ENCODE peak calls at places on chromosomes 11 and 22, in six cellular contexts. G is activated T-cell treated with anti-CD3 and anti-CD28 coated beads for 1 hour, T is M059J, V is fibroblast of lung, O is GM03348, S is SW480. H is an unnamed sample.
A peak's percentile ranks its signal among the peaks of the same experiment; 100 is the strongest.

GRCh38 chr11:119615003-119615878 is 113.8 kb downstream of the NECTIN1 start:
- DNase-seq in S (peak; percentile 85), V (peak; percentile 88), O (peak; percentile 68), T (peak; percentile 91), G (no peak), H (no peak)

GRCh38 chr11:59680287-59681154 is 11.7 kb upstream of the PATL1 start:
- DNase-seq in V (peak; percentile 69), O (peak; percentile 79), T (peak; percentile 79), G (peak; percentile 19), S (peak; percentile 72), H (peak; percentile 55)

GRCh38 chr11:19777032-19777341 is 64.3 kb downstream of the NAV2 start:
- DNase-seq in G (no peak), O (peak; percentile 66), V (no peak), S (no peak), T (no peak), H (no peak)

GRCh38 chr22:46636221-46637002 is 16.2 kb downstream of the GRAMD4 start:
- DNase-seq in S (no peak), T (no peak), V (no peak), O (no peak), G (no peak), H (no peak)

GRCh38 chr11:34508514-34508913 is 5.1 kb downstream of the ELF5 start:
- DNase-seq in S (no peak), G (no peak), V (no peak), O (no peak), T (no peak), H (no peak)

GRCh38 chr11:40290031-40290650 is 1169.3 kb downstream of the LRRC4C start:
- DNase-seq in V (peak; percentile 81), G (no peak), O (no peak), S (no peak), T (peak; percentile 15), H (no peak)

GRCh38 chr11:75350743-75351540 is 519 bp downstream of the ARRB1 start:
- DNase-seq in G (peak; percentile 31), V (peak; percentile 49), O (peak; percentile 49), T (peak; percentile 31), S (peak; percentile 44), H (peak; percentile 57)

GRCh38 chr11:46615756-46616155 is 1.3 kb downstream of the HARBI1 start:
- DNase-seq in O (no peak), S (no peak), V (no peak), T (peak; percentile 69), G (no peak), H (no peak)

GRCh38 chr11:72191961-72192381 is at the start of gene FOLR1:
- DNase-seq in V (peak; percentile 23), O (no peak), T (peak; percentile 51), G (no peak), S (peak; percentile 79), H (no peak)

GRCh38 chr11:29012507-29012906 is 904.3 kb downstream of the METTL15 start:
- DNase-seq in G (no peak), O (no peak), T (no peak), V (no peak), S (no peak), H (no peak)

GRCh38 chr11:62573006-62573591 is 592 bp downstream of the EEF1G start:
- DNase-seq in S (peak; percentile 30), V (no peak), T (peak; percentile 36), G (no peak), O (peak; percentile 29), H (no peak)

GRCh38 chr11:44623321-44623715 is 57.9 kb downstream of the CD82 start:
- DNase-seq in T (no peak), V (no peak), O (no peak), G (no peak), S (no peak), H (peak; percentile 21)

GRCh38 chr11:58508005-58508404 is at the start of gene OR5B21:
- DNase-seq in O (no peak), T (no peak), G (no peak), S (no peak), V (no peak), H (no peak)

GRCh38 chr11:76459299-76459698 is 14.5 kb downstream of the EMSY start:
- DNase-seq in V (no peak), S (peak; percentile 16), O (no peak), T (no peak), G (no peak), H (no peak)

GRCh38 chr22:41308544-41308947 is 7.2 kb downstream of the ZC3H7B start:
- DNase-seq in T (no peak), O (peak; percentile 37), V (no peak), S (no peak), G (no peak), H (no peak)

GRCh38 chr22:39013923-39014722 is at the start of gene APOBEC3C:
- DNase-seq in S (peak; percentile 83), G (peak; percentile 60), V (peak; percentile 91), O (peak; percentile 91), T (peak; percentile 91), H (peak; percentile 85)

GRCh38 chr11:131136476-131136875 is 220.2 kb upstream of the SNX19 start:
- DNase-seq in O (peak; percentile 29), S (no peak), V (peak; percentile 26), G (no peak), T (no peak), H (no peak)

GRCh38 chr11:9664276-9665171 is 647 bp downstream of the SWAP70 start:
- DNase-seq in O (peak; percentile 68), T (peak; percentile 67), S (peak; percentile 65), V (peak; percentile 48), G (peak; percentile 9), H (peak; percentile 30)

GRCh38 chr22:41288245-41288946 is 2.4 kb upstream of the RANGAP1 start:
- DNase-seq in V (peak; percentile 84), G (no peak), S (peak; percentile 89), T (peak; percentile 84), O (peak; percentile 62), H (no peak)

GRCh38 chr11:487571-488021 is 19.4 kb downstream of the RNH1 start:
- DNase-seq in G (no peak), V (no peak), O (no peak), T (no peak), S (no peak), H (no peak)